ENCODE peak calls at places on chromosomes 16 and 17, in six cellular contexts. M, F, A, Z, I and E are unnamed samples.
A peak's percentile ranks its signal among the peaks of the same experiment; 100 is the strongest.

GRCh38 chr16:75377971-75378386 is 55.3 kb downstream of the CFDP1 start:
- DNase-seq in M (no peak), A (peak; percentile 21), I (peak; percentile 72), Z (no peak), F (no peak), E (peak; percentile 35)

GRCh38 chr16:87012954-87013938 is 303.9 kb downstream of the C16orf95 start:
- DNase-seq in M (no peak), F (peak; percentile 40), Z (no peak), I (no peak), A (no peak), E (no peak)

GRCh38 chr17:19410875-19411291 is at the start of gene RNF112:
- DNase-seq in I (no peak), F (no peak), Z (no peak), M (no peak), A (no peak), E (peak; percentile 79)

GRCh38 chr17:43216369-43216761 is 4.7 kb downstream of the TMEM106A start:
- DNase-seq in A (no peak), Z (no peak), F (no peak), M (no peak), I (no peak), E (no peak)

GRCh38 chr17:35449371-35449931 is 885 bp upstream of the SLFN13 start:
- DNase-seq in M (peak; percentile 30), A (no peak), I (no peak), F (no peak), Z (no peak), E (no peak)

GRCh38 chr16:3127745-3128144 is 7.1 kb upstream of the ZNF213 start:
- DNase-seq in Z (no peak), M (no peak), F (no peak), I (no peak), A (no peak), E (no peak)

GRCh38 chr17:82753201-82753464 is 1.3 kb downstream of the TBCD start:
- DNase-seq in M (no peak), A (no peak), I (no peak), Z (no peak), F (no peak), E (no peak)

GRCh38 chr16:9049241-9049640 is 42.2 kb upstream of the HAPSTR1 start:
- DNase-seq in M (no peak), I (no peak), A (no peak), Z (no peak), F (no peak), E (no peak)

GRCh38 chr17:17859909-17860760 is 23.3 kb upstream of the SREBF1 start:
- DNase-seq in A (peak; percentile 72), F (peak; percentile 95), Z (no peak), M (peak; percentile 81), I (peak; percentile 72), E (peak; percentile 71)

GRCh38 chr17:17856386-17856785 is 19.6 kb upstream of the SREBF1 start:
- DNase-seq in A (no peak), I (no peak), M (no peak), F (no peak), Z (no peak), E (no peak)

GRCh38 chr17:17855976-17856375 is 19.2 kb upstream of the SREBF1 start:
- DNase-seq in I (no peak), M (no peak), Z (no peak), F (no peak), A (no peak), E (peak; percentile 84)

GRCh38 chr17:17855334-17855725 is 18.5 kb upstream of the SREBF1 start:
- DNase-seq in I (no peak), Z (no peak), F (no peak), A (no peak), M (no peak), E (no peak)

DNA sequence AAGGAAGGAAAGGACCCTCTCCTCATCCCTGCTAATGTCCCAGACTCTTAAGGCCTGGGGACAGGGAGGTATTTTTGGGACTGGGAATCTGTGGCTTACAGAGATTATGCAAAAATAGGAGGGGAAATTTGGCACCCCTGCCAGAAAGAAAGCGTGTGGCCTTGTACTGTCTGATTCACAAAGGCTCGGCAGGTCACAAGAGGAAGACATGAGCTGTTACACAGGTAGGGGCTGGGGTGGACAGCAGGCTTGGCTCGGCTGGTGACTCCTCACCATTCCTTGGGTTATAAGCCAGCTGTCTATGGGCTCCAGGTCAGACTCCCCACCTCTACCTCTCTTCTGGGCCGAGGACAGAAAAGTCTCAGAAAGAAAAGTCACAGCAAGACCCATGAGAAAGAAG is 20.7 kb upstream of the SREBF1 start:
- DNase-seq in I (no peak), F (no peak), Z (no peak), A (no peak), M (no peak), E (peak; percentile 87)
- TF ChIP-seq POLR2A in I (no peak), F (no peak), Z (no peak), A (no peak), M (no peak), E (no peak)

GRCh38 chr17:49013311-49014205 is 16.4 kb downstream of the IGF2BP1 start:
- DNase-seq in F (no peak), Z (no peak), M (no peak), I (peak; percentile 54), A (no peak), E (no peak)

GRCh38 chr17:49016775-49017463 is 19.7 kb downstream of the IGF2BP1 start:
- DNase-seq in F (no peak), Z (no peak), A (peak; percentile 21), I (peak; percentile 91), M (peak; percentile 58), E (peak; percentile 42)

GRCh38 chr17:49018116-49018612 is 21.0 kb downstream of the IGF2BP1 start:
- DNase-seq in M (no peak), Z (no peak), A (no peak), F (no peak), I (no peak), E (no peak)

GRCh38 chr17:49015179-49015923 is 18.2 kb downstream of the IGF2BP1 start:
- DNase-seq in A (no peak), M (no peak), F (no peak), I (no peak), Z (no peak), E (no peak)

DNA sequence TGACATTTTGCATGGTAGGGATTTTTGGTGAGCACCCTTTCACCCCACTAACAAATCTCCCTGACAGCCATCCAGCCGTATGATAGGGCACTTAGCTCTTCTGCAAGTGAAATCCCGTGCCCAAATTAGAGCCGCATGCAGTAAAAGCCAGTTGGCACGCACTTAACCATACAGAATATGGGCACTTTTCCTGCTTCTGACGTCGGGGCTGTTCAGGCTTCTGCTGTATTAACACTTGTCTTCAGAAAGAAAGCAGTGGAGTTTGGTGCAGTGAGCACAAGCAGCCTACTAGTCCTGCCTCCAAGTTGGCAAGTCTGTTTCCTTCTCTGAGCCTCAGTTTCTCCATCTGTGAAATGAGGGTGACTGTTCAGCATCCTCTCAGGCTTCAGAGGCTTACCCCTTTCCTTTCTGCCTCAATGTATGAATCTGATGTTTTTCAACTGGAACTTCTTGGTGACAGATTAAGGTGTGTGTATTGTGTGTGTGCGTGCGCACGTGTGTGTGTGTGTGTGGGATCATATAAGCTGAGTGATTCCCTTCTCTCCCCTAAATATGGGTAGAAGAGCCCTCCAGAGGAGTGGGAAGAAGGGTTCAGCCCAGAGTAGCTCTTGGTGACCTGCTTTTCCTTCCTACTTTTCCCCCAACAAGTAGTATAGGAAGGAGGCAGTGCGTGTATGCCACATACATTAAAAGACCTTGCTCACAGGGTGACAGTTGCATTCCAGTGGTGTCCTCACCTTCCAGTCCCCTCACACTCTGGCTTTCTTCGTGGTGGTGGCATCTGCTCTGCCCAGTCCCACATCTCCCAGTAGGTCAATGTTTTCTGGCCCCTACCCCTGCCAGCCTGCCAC is 19.0 kb downstream of the IGF2BP1 start:
- DNase-seq in A (no peak), M (no peak), I (peak; percentile 54), Z (no peak), F (no peak), E (no peak)
- H3K4me3 ChIP-seq in A (no peak overlapping the region), M (no peak overlapping the region), I (peak overlapping the region; percentile 16), Z (no peak overlapping the region), F (no peak overlapping the region), E (no peak overlapping the region)

DNA sequence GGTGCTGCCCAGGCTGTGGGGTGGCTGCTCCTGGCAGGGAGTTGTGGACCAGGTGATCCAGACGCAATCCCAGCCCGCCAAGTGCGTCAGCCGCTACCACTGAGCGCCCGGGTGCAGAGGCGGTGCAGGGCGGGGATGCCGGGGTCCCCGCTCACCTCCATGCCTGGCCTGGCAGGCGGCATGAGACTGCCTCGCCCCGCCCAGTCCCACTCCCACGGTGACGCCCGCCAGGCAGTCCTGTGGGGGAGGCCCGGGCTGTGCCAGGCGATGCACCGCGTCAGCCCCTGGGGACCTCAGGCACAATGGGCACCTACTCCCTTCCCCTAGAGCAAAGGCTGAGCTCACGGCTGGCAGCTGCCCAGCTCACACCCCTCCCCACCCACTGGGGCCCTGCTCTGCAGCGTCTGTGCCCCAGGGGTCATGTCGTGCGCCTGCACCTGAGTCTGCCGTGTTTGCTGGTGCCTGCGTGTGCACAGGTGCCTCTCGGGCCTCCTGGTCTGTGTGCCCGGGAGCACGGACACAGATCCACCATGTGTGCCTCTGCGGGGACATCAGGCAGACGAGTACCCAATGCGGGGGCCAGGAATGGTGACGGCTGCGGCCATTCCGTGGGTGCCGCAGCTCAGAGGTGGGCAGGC is 5.3 kb downstream of the RPUSD1 start:
- DNase-seq in A (no peak), F (no peak), M (peak; percentile 69), I (no peak), Z (no peak), E (no peak)
- TF ChIP-seq POLR2A in A (no peak), F (no peak), M (no peak), I (peak; percentile 23), Z (no peak), E (no peak)

DNA sequence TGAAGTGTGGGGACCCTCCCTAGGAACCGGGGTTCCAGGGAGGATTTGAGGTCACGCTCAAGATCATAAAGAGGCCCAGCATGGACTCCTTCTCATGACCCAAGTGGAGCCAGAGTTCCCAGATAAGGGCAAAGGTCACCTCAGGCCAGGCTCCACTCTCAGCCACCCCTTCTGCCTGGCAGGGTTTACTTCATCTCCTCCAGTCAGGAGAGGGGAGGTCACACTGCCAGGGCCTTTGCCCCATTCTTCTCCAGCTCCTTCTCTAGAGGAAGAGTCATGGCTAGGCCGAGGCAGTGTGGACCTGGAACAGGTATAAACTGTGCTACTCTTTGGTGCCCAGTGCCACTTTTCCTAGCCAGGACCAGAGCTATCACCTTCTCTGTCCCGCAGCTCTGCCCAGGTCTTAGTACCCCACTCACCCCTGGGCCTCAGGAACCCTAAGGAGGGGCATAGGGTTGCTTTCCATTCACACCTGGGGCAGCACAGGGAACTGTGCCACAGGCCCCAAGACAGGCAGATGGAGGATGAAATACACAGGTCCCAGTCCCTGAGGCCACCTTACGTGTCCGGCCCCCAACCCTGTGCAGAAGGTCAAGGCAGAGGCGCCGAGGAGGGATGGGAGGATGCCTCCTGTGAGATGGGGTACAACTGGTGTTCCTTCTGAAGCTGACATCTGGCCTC is 877 bp upstream of the ACSF2 start:
- DNase-seq in F (no peak), Z (no peak), I (no peak), M (no peak), A (no peak), E (no peak)
- H3K4me3 ChIP-seq in F (peak overlapping the region; percentile 78), Z (peak overlapping the region; percentile 70), I (peak overlapping the region; percentile 72), M (peak overlapping the region; percentile 73), A (peak overlapping the region; percentile 67), E (peak overlapping the region; percentile 79)

GRCh38 chr16:265711-266110 is 10.0 kb downstream of the RGS11 start:
- DNase-seq in A (no peak), F (no peak), I (no peak), M (peak; percentile 49), Z (no peak), E (no peak)
- TF ChIP-seq POLR2A in A (no peak), F (no peak), I (no peak), M (no peak), Z (no peak), E (no peak)